ENCODE peak calls at places on chromosomes 7 and 10, in ten cellular contexts. C, I, Z, K, M, H, T, S, O and E are unnamed samples.
A peak's percentile ranks its signal among the peaks of the same experiment; 100 is the strongest.

GRCh38 chr7:77797734-77798393 is 370 bp downstream of the TMEM60 start:
- DNase-seq in H (peak; percentile 49), T (no peak), M (no peak), K (no peak), I (no peak), S (no peak), C (no peak), Z (peak; percentile 30), O (no peak), E (no peak)

GRCh38 chr10:22690614-22691431 is 23.6 kb downstream of the PIP4K2A start:
- DNase-seq in S (peak; percentile 48), Z (no peak), C (peak; percentile 16), M (no peak), H (no peak), I (no peak), O (no peak), K (no peak), T (no peak), E (no peak)

GRCh38 chr10:127400216-127400615 is 148.9 kb upstream of the NPS start:
- DNase-seq in C (no peak), H (no peak), T (no peak), O (no peak), I (no peak), M (no peak), K (no peak), S (no peak), Z (no peak), E (no peak)

GRCh38 chr10:96112531-96112930 is 17.6 kb upstream of the ZNF518A start:
- DNase-seq in I (no peak), C (no peak), S (no peak), Z (no peak), T (no peak), H (no peak), O (no peak), K (no peak), M (no peak), E (no peak)

GRCh38 chr10:52215745-52216361 is 98.2 kb upstream of the DKK1 start:
- DNase-seq in K (no peak), I (peak; percentile 32), T (peak; percentile 70), H (no peak), Z (peak; percentile 32), O (no peak), C (peak; percentile 52), M (no peak), S (peak; percentile 70), E (peak; percentile 23)

GRCh38 chr7:6392712-6393666 is 54.8 kb downstream of the DAGLB start:
- DNase-seq in C (peak; percentile 75), O (peak; percentile 36), S (peak; percentile 85), Z (no peak), K (peak; percentile 86), H (peak; percentile 83), T (no peak), M (peak; percentile 52), I (peak; percentile 61), E (no peak)

GRCh38 chr7:27898735-27899134 is 158.8 kb downstream of the TAX1BP1 start:
- DNase-seq in H (no peak), O (no peak), C (no peak), K (no peak), T (no peak), S (no peak), Z (no peak), M (no peak), I (no peak), E (no peak)

GRCh38 chr7:28224172-28224571 is 43.6 kb upstream of the JAZF1 start:
- DNase-seq in H (no peak), C (no peak), M (no peak), I (no peak), Z (peak; percentile 32), T (no peak), S (no peak), K (no peak), O (no peak), E (no peak)

GRCh38 chr10:78952686-78953085 is 116.1 kb upstream of the ZMIZ1 start:
- DNase-seq in M (peak; percentile 42), Z (no peak), T (peak; percentile 85), O (no peak), S (no peak), C (peak; percentile 85), H (peak; percentile 72), K (no peak), I (no peak), E (peak; percentile 83)

GRCh38 chr7:142438235-142438922 is 180.5 kb upstream of the PRSS58 start:
- DNase-seq in I (no peak), M (no peak), K (no peak), Z (peak; percentile 61), C (peak; percentile 40), S (peak; percentile 55), T (no peak), O (no peak), H (no peak), E (no peak)

GRCh38 chr10:2986341-2986933 is 80.9 kb upstream of the PFKP start:
- DNase-seq in M (no peak), K (no peak), I (no peak), C (no peak), T (no peak), H (no peak), Z (no peak), O (peak; percentile 21), S (no peak), E (no peak)

GRCh38 chr7:70426249-70426880 is 705.6 kb upstream of the GALNT17 start:
- DNase-seq in I (no peak), Z (peak; percentile 53), O (no peak), S (no peak), C (no peak), M (no peak), H (no peak), K (no peak), T (no peak), E (no peak)

DNA sequence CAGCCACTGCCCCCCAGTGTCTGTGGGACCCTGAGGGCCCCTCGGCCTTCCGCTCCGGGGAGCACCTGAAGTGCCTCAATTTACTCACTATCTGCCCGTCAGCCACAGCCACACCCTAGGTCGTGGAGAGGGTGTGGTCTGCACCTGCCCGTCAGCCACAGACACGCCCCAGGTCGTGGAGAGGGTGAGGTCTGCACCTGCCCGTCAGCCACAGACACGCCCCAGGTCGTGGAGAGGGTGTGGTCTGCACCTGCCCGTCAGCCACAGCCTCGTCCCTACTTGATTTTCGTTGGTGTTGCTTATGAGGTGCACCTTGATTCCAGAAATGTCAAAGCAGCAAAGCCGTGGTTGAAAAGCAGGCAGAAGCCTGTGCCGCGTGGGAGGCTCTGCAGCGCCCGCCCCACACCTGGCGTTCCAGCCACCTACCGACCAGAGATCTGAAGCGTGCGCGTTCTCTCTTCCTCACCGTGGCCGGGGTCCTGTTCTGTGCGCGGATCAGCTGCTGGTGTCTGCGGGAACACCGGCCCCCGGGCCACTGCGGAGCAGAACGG is 101.6 kb downstream of the DYNC2I1 start:
- DNase-seq in C (no peak), H (no peak), K (peak; percentile 88), O (no peak), T (no peak), M (no peak), S (peak; percentile 57), Z (peak; percentile 79), I (no peak), E (no peak)
- H3K4me3 ChIP-seq in C (no peak overlapping the region), H (peak overlapping the region; percentile 31), K (peak overlapping the region; percentile 44), O (peak overlapping the region; percentile 2), T (no peak overlapping the region), M (peak overlapping the region; percentile 11), S (peak overlapping the region; percentile 28), Z (no peak overlapping the region), I (no peak overlapping the region), E (no peak overlapping the region)

DNA sequence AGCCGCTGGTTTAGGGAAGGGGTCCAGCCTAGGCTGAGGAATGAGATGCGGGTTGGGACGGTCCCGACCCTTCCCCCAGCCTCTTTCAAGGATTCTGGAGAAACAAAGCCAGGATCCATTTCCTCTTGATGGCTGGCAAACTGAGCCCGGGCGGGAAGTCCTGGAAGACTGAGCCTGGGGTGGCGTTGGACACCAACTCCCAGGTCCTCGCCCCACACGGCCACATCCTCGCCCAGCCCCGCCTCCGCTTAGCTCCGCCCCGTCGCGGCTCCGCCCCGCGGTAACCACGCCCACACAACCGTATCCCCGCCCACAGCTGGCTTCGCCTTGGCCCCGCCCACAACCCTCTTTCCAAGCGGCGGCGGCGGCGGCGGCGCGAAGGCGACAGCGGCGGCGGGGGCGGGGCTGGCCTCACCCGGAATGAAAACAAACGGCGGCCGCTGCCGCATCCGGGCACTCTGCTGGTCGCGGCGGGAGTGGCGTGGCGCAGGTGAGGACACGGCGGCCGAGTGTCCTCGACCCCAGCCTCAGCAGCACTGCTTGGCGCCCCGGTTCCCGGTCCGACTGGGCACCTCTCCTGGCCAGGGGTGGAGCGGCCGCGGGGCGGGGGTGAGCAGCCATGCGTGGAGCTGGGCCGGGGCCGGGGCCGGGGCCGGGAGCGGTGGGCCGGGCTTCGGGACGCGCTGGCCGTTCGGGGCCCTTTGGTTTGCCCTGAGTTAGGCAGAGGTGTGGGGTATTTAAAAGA is at the start of gene NUB1:
- DNase-seq in M (peak; percentile 94), Z (peak; percentile 99), C (peak; percentile 67), S (peak; percentile 50), H (peak; percentile 94), O (peak; percentile 92), I (peak; percentile 12), T (peak; percentile 45), K (peak; percentile 94), E (peak; percentile 14)
- TF ChIP-seq CTCF in M (no peak), Z (no peak), C (no peak), S (no peak), H (peak; percentile 5), O (no peak), I (no peak), T (no peak), K (peak; percentile 3), E (no peak)

DNA sequence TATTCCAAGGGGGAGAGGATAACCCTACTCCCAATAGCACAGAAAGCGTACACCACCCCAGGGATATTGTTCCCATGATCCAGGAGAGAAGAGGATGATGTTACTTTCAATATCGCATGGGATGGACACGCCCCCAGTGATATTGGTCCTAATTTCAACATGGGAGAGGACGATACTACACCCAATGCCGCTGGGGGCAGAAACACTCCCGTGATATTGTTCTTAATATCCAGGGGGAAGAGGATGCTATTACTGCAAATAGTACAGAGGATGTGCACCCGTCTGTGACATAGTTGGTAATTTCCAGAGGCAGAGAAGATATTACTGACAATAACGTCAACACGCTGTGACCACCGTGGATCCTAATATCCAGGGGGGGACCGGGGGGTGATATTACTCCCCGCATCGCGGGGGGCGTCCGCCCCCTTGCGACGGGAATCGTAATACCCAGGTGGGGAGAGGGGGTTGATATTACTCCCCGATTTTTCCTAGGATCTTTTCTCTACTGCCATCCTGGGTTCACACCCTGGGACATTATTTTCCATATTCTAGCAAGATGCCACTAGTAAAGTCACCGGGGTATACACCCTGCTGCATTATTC is 16.6 kb downstream of the MEIG1 start:
- DNase-seq in H (no peak), S (no peak), T (no peak), M (no peak), Z (peak; percentile 47), O (no peak), I (no peak), K (no peak), C (no peak), E (no peak)
- H3K4me3 ChIP-seq in H (no peak overlapping the region), S (no peak overlapping the region), T (no peak overlapping the region), M (no peak overlapping the region), Z (peak overlapping the region; percentile 52), O (no peak overlapping the region), I (no peak overlapping the region), K (no peak overlapping the region), C (no peak overlapping the region), E (no peak overlapping the region)

GRCh38 chr10:98539578-98539977 is 92.8 kb upstream of the HPS1 start:
- DNase-seq in S (no peak), M (no peak), H (no peak), K (no peak), Z (no peak), C (no peak), I (no peak), T (no peak), O (no peak), E (no peak)

GRCh38 chr10:98534046-98534445 is 87.3 kb upstream of the HPS1 start:
- DNase-seq in C (no peak), H (no peak), Z (no peak), O (no peak), M (no peak), S (peak; percentile 19), K (no peak), T (no peak), I (no peak), E (no peak)

GRCh38 chr10:98536551-98536950 is 89.8 kb upstream of the HPS1 start:
- DNase-seq in T (no peak), K (no peak), S (peak; percentile 76), H (no peak), M (no peak), I (no peak), C (no peak), Z (no peak), O (no peak), E (no peak)
- TF ChIP-seq CTCF in T (no peak), K (no peak), S (peak; percentile 17), H (no peak), M (no peak), I (no peak), C (no peak), Z (no peak), O (peak; percentile 8), E (no peak)